ENCODE peak calls at places on chromosomes 12 and 14, in six cellular contexts. One of them, this sample, is unnamed.

GRCh38 chr12:66449531-66449930 is 147.2 kb downstream of the HELB start:
- DNase-seq in aorta: no peak
- DNase-seq in CD8-positive, alpha-beta memory T cell: no peak
- DNase-seq in tibial nerve: no peak
- DNase-seq in HCT116: no peak
- DNase-seq in Peyer's patch: no peak
- DNase-seq in this sample: no peak

GRCh38 chr12:105983622-105984325 is 155.0 kb downstream of the NUAK1 start:
- DNase-seq in HCT116: no peak
- DNase-seq in aorta: no peak
- DNase-seq in tibial nerve: no peak
- DNase-seq in CD8-positive, alpha-beta memory T cell: no peak
- DNase-seq in Peyer's patch: no peak
- DNase-seq in this sample: no peak

GRCh38 chr14:99430491-99430890 is 50.2 kb downstream of the SETD3 start:
- DNase-seq in HCT116: no peak
- DNase-seq in CD8-positive, alpha-beta memory T cell: peak; percentile 16
- DNase-seq in Peyer's patch: no peak
- DNase-seq in aorta: no peak
- DNase-seq in tibial nerve: no peak
- DNase-seq in this sample: no peak

GRCh38 chr12:52005903-52006703 is 643 bp upstream of the TAMALIN start:
- DNase-seq in tibial nerve: peak; percentile 47
- DNase-seq in Peyer's patch: peak; percentile 79
- DNase-seq in CD8-positive, alpha-beta memory T cell: no peak
- DNase-seq in HCT116: no peak
- DNase-seq in aorta: peak; percentile 83
- DNase-seq in this sample: no peak

GRCh38 chr12:123083661-123084571 is 67.0 kb downstream of the PITPNM2 start:
- DNase-seq in HCT116: no peak
- DNase-seq in tibial nerve: no peak
- DNase-seq in aorta: no peak
- DNase-seq in Peyer's patch: peak; percentile 59
- DNase-seq in CD8-positive, alpha-beta memory T cell: no peak
- DNase-seq in this sample: no peak

GRCh38 chr12:98449601-98450000 is 65.8 kb upstream of the TMPO start:
- DNase-seq in tibial nerve: no peak
- DNase-seq in Peyer's patch: no peak
- DNase-seq in aorta: no peak
- DNase-seq in HCT116: no peak
- DNase-seq in CD8-positive, alpha-beta memory T cell: no peak
- DNase-seq in this sample: no peak

GRCh38 chr12:79983969-79984629 is 49.2 kb upstream of the PPP1R12A start:
- DNase-seq in tibial nerve: no peak
- DNase-seq in aorta: no peak
- DNase-seq in CD8-positive, alpha-beta memory T cell: no peak
- DNase-seq in HCT116: no peak
- DNase-seq in Peyer's patch: no peak
- DNase-seq in this sample: no peak

GRCh38 chr12:119486599-119487154 is 106.9 kb upstream of the TMEM233 start:
- DNase-seq in aorta: no peak
- DNase-seq in CD8-positive, alpha-beta memory T cell: no peak
- DNase-seq in HCT116: no peak
- DNase-seq in tibial nerve: no peak
- DNase-seq in Peyer's patch: no peak
- DNase-seq in this sample: no peak

GRCh38 chr12:118689793-118690192 is 291.5 kb upstream of the SRRM4 start:
- DNase-seq in aorta: no peak
- DNase-seq in HCT116: no peak
- DNase-seq in tibial nerve: no peak
- DNase-seq in CD8-positive, alpha-beta memory T cell: no peak
- DNase-seq in Peyer's patch: no peak
- DNase-seq in this sample: no peak

GRCh38 chr12:110371408-110372055 is 32.0 kb downstream of the ANAPC7 start:
- DNase-seq in tibial nerve: no peak
- DNase-seq in CD8-positive, alpha-beta memory T cell: no peak
- DNase-seq in HCT116: no peak
- DNase-seq in Peyer's patch: peak; percentile 52
- DNase-seq in aorta: peak; percentile 86
- DNase-seq in this sample: no peak

GRCh38 chr12:42017036-42017435 is 127.6 kb downstream of the GXYLT1 start:
- DNase-seq in tibial nerve: no peak
- DNase-seq in HCT116: no peak
- DNase-seq in CD8-positive, alpha-beta memory T cell: no peak
- DNase-seq in aorta: no peak
- DNase-seq in Peyer's patch: no peak
- DNase-seq in this sample: no peak

GRCh38 chr12:32334384-32334783 is 65.0 kb upstream of the FGD4 start:
- DNase-seq in HCT116: no peak
- DNase-seq in aorta: no peak
- DNase-seq in Peyer's patch: no peak
- DNase-seq in CD8-positive, alpha-beta memory T cell: no peak
- DNase-seq in tibial nerve: no peak
- DNase-seq in this sample: no peak

GRCh38 chr12:12975322-12976077 is 23.5 kb upstream of the GPRC5D start:
- DNase-seq in Peyer's patch: no peak
- DNase-seq in HCT116: peak; percentile 29
- DNase-seq in aorta: no peak
- DNase-seq in CD8-positive, alpha-beta memory T cell: no peak
- DNase-seq in tibial nerve: no peak
- DNase-seq in this sample: no peak

GRCh38 chr12:62749586-62749985 is 185.4 kb downstream of the PPM1H start:
- DNase-seq in aorta: no peak
- DNase-seq in CD8-positive, alpha-beta memory T cell: no peak
- DNase-seq in Peyer's patch: no peak
- DNase-seq in HCT116: no peak
- DNase-seq in tibial nerve: no peak
- DNase-seq in this sample: no peak

GRCh38 chr12:62751844-62752155 is 183.2 kb downstream of the PPM1H start:
- DNase-seq in HCT116: no peak
- DNase-seq in Peyer's patch: no peak
- DNase-seq in CD8-positive, alpha-beta memory T cell: no peak
- DNase-seq in tibial nerve: no peak
- DNase-seq in aorta: no peak
- DNase-seq in this sample: no peak

GRCh38 chr12:62754706-62755105 is 180.2 kb downstream of the PPM1H start:
- DNase-seq in tibial nerve: no peak
- DNase-seq in HCT116: no peak
- DNase-seq in CD8-positive, alpha-beta memory T cell: no peak
- DNase-seq in Peyer's patch: no peak
- DNase-seq in aorta: no peak
- DNase-seq in this sample: no peak

GRCh38 chr12:62757048-62757447 is 177.9 kb downstream of the PPM1H start:
- DNase-seq in Peyer's patch: no peak
- DNase-seq in HCT116: no peak
- DNase-seq in tibial nerve: no peak
- DNase-seq in CD8-positive, alpha-beta memory T cell: no peak
- DNase-seq in aorta: no peak
- DNase-seq in this sample: no peak

DNA sequence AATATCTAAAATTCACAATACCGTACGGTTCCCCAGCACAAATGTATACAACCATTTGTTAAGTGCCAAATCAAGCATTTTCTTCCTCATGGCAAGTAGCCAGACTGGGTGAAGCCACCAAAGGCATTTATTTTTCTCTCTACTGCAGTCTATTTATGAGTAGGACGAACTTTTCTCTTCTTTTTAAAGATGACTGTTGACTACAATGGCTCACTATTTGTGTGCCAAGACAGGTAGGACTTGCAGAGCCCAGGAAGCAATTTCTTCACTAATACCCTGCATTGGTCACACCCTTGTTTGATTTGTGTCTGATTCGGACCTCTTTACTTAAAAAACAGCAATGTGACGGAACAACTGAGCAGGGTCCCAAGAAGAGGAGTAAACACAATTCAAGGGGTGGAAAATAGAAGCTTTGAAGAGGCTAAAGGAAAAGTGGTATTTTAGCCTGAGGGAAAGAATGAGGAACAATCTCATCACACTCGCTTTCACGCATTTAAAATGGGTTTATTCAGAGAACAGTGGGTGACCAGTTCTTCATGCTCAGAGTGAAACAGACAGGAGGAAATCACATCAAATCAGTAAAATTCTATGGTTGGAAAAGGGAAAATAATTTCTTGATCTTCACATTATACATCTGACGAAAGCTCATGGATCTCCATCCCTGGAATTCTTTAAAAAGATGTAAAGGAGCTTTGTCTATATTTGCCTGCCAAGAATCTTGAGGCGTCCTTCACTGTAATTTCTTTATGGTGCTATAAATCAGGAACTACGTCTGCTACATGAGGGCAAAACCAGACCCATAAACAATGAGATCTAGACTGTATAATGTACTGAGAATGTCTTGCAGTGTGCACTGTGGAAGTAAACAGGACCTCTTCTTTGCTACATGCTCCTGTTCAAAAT is 183.8 kb downstream of the PPM1H start:
- DNase-seq in Peyer's patch: no peak
- DNase-seq in tibial nerve: no peak
- DNase-seq in HCT116: no peak
- DNase-seq in aorta: no peak
- DNase-seq in CD8-positive, alpha-beta memory T cell: no peak
- DNase-seq in this sample: no peak
- H3K27ac ChIP-seq in Peyer's patch: no peak overlapping the region
- H3K27ac ChIP-seq in tibial nerve: no peak overlapping the region
- H3K27ac ChIP-seq in HCT116: no peak overlapping the region
- H3K27ac ChIP-seq in aorta: no peak overlapping the region
- H3K27ac ChIP-seq in CD8-positive, alpha-beta memory T cell: no peak overlapping the region
- H3K27ac ChIP-seq in this sample: no peak overlapping the region

GRCh38 chr12:108516511-108517275 is 1.6 kb downstream of the FICD start:
- DNase-seq in aorta: no peak
- DNase-seq in CD8-positive, alpha-beta memory T cell: no peak
- DNase-seq in HCT116: no peak
- DNase-seq in Peyer's patch: no peak
- DNase-seq in tibial nerve: no peak
- DNase-seq in this sample: no peak

GRCh38 chr12:108514973-108515814 is at the start of gene FICD:
- DNase-seq in tibial nerve: peak; percentile 99
- DNase-seq in aorta: peak; percentile 100
- DNase-seq in HCT116: peak; percentile 96
- DNase-seq in Peyer's patch: peak; percentile 100
- DNase-seq in CD8-positive, alpha-beta memory T cell: peak; percentile 100
- DNase-seq in this sample: peak; percentile 100

GRCh38 chr12:108511633-108512540 is 3.2 kb upstream of the FICD start:
- DNase-seq in Peyer's patch: peak; percentile 75
- DNase-seq in HCT116: peak; percentile 50
- DNase-seq in aorta: peak; percentile 85
- DNase-seq in CD8-positive, alpha-beta memory T cell: peak; percentile 66
- DNase-seq in tibial nerve: peak; percentile 77
- DNase-seq in this sample: no peak

GRCh38 chr12:108515916-108516315 is 839 bp downstream of the FICD start:
- DNase-seq in Peyer's patch: no peak
- DNase-seq in tibial nerve: no peak
- DNase-seq in aorta: no peak
- DNase-seq in CD8-positive, alpha-beta memory T cell: no peak
- DNase-seq in HCT116: no peak
- DNase-seq in this sample: no peak

DNA sequence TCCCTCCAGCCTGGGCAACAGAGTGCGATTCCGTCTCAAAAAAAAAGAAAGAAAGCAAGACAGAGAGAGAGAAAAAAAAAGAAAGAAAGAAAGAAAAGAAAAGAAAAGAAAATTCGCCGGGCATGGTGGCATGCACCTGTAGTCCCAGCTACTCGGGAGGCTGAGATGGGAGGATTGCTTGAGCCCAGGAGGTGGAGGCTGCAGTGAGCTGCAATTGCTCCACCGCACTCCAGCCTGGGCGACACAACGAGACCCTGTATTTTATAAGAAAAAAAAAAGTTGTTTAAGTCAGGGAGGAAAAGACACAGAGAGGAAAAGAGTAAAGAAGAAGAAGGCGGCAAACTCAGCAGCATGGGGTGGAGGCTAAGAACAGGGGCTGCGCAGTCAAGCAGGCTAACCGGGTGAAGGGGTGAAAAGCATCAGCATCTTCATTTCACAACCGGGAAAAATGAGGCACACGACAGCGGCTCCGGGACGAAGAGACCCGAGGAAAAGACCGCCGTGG is 557 bp upstream of the FICD start:
- DNase-seq in Peyer's patch: no peak
- DNase-seq in HCT116: no peak
- DNase-seq in aorta: no peak
- DNase-seq in CD8-positive, alpha-beta memory T cell: no peak
- DNase-seq in tibial nerve: no peak
- DNase-seq in this sample: no peak
- H3K4me3 ChIP-seq in Peyer's patch: peak overlapping the region; percentile 99
- H3K4me3 ChIP-seq in HCT116: peak overlapping the region; percentile 89
- H3K4me3 ChIP-seq in aorta: no peak overlapping the region
- H3K4me3 ChIP-seq in CD8-positive, alpha-beta memory T cell: peak overlapping the region; percentile 55
- H3K4me3 ChIP-seq in tibial nerve: peak overlapping the region; percentile 83
- H3K4me3 ChIP-seq in this sample: peak overlapping the region; percentile 60

DNA sequence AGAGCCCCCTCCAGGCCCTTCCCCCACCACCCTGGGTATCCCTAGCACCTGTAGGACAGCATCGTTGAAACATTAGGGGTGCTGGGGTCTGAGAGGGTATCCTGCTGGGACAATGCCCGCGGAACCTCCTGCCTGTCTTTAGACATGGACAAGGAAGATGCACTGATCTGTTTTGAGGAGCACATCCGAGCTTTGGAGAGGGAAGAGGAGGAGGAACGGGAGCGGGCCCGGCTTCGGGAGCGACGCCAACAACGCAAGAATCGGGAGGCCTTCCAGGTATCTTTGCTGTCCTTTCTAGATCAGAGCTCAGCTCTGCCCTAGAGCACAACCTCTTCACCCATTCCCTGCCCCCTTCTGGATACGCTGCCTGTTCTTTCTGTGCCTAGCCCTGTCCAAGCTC is 13.2 kb downstream of the PRPF40B start:
- DNase-seq in tibial nerve: no peak
- DNase-seq in Peyer's patch: no peak
- DNase-seq in HCT116: no peak
- DNase-seq in CD8-positive, alpha-beta memory T cell: no peak
- DNase-seq in aorta: no peak
- DNase-seq in this sample: no peak
- H3K27ac ChIP-seq in tibial nerve: peak overlapping the region; percentile 81
- H3K27ac ChIP-seq in Peyer's patch: no peak overlapping the region
- H3K27ac ChIP-seq in HCT116: no peak overlapping the region
- H3K27ac ChIP-seq in CD8-positive, alpha-beta memory T cell: no peak overlapping the region
- H3K27ac ChIP-seq in aorta: no peak overlapping the region
- H3K27ac ChIP-seq in this sample: no peak overlapping the region

GRCh38 chr12:104216461-104217058 is 981 bp downstream of the TXNRD1 start:
- DNase-seq in CD8-positive, alpha-beta memory T cell: no peak
- DNase-seq in aorta: no peak
- DNase-seq in HCT116: no peak
- DNase-seq in Peyer's patch: no peak
- DNase-seq in tibial nerve: no peak
- DNase-seq in this sample: no peak
- H3K4me3 ChIP-seq in CD8-positive, alpha-beta memory T cell: peak overlapping the region; percentile 65
- H3K4me3 ChIP-seq in aorta: no peak overlapping the region
- H3K4me3 ChIP-seq in HCT116: no peak overlapping the region
- H3K4me3 ChIP-seq in Peyer's patch: peak overlapping the region; percentile 58
- H3K4me3 ChIP-seq in tibial nerve: peak overlapping the region; percentile 57
- H3K4me3 ChIP-seq in this sample: no peak overlapping the region